ENCODE peak calls at places on chromosomes 11 and 22, in ten cellular contexts. One of them, this sample, is unnamed.

GRCh38 chr11:61254403-61255025 is 13.5 kb downstream of the PGA5 start:
- DNase-seq in stomach: peak; percentile 68
- DNase-seq in Ammon's horn: peak; percentile 78
- DNase-seq in Right ventricle myocardium superior: peak; percentile 70
- DNase-seq in activated naive CD4-positive, alpha-beta T cell: peak; percentile 25
- DNase-seq in non-pigmented ciliary epithelial cell: peak; percentile 9
- DNase-seq in CD4-positive, alpha-beta T cell: peak; percentile 48
- DNase-seq in activated CD4-positive, alpha-beta T cell treated with anti-CD3 and anti-CD28 coated beads for 24 hours: peak; percentile 59
- DNase-seq in mesendoderm: peak; percentile 78
- DNase-seq in EH: peak; percentile 72
- DNase-seq in this sample: peak; percentile 59

GRCh38 chr11:35918716-35919115 is 25.1 kb upstream of the LDLRAD3 start:
- DNase-seq in stomach: no peak
- DNase-seq in Ammon's horn: peak; percentile 20
- DNase-seq in Right ventricle myocardium superior: no peak
- DNase-seq in activated naive CD4-positive, alpha-beta T cell: no peak
- DNase-seq in non-pigmented ciliary epithelial cell: no peak
- DNase-seq in CD4-positive, alpha-beta T cell: no peak
- DNase-seq in activated CD4-positive, alpha-beta T cell treated with anti-CD3 and anti-CD28 coated beads for 24 hours: no peak
- DNase-seq in mesendoderm: no peak
- DNase-seq in EH: no peak
- DNase-seq in this sample: no peak

GRCh38 chr22:50150161-50151129 is 20.1 kb upstream of the PANX2 start:
- DNase-seq in stomach: no peak
- DNase-seq in Ammon's horn: no peak
- DNase-seq in Right ventricle myocardium superior: no peak
- DNase-seq in activated naive CD4-positive, alpha-beta T cell: no peak
- DNase-seq in non-pigmented ciliary epithelial cell: no peak
- DNase-seq in CD4-positive, alpha-beta T cell: no peak
- DNase-seq in activated CD4-positive, alpha-beta T cell treated with anti-CD3 and anti-CD28 coated beads for 24 hours: no peak
- DNase-seq in mesendoderm: no peak
- DNase-seq in EH: no peak
- DNase-seq in this sample: no peak

GRCh38 chr11:115724709-115725108 is 220.5 kb upstream of the CADM1 start:
- DNase-seq in stomach: no peak
- DNase-seq in Ammon's horn: no peak
- DNase-seq in Right ventricle myocardium superior: no peak
- DNase-seq in activated naive CD4-positive, alpha-beta T cell: no peak
- DNase-seq in non-pigmented ciliary epithelial cell: no peak
- DNase-seq in CD4-positive, alpha-beta T cell: no peak
- DNase-seq in activated CD4-positive, alpha-beta T cell treated with anti-CD3 and anti-CD28 coated beads for 24 hours: no peak
- DNase-seq in mesendoderm: no peak
- DNase-seq in EH: peak; percentile 58
- DNase-seq in this sample: no peak

GRCh38 chr22:22662095-22662494 is 17.7 kb downstream of the GGTLC2 start:
- DNase-seq in stomach: no peak
- DNase-seq in Ammon's horn: no peak
- DNase-seq in Right ventricle myocardium superior: no peak
- DNase-seq in activated naive CD4-positive, alpha-beta T cell: no peak
- DNase-seq in non-pigmented ciliary epithelial cell: no peak
- DNase-seq in CD4-positive, alpha-beta T cell: no peak
- DNase-seq in activated CD4-positive, alpha-beta T cell treated with anti-CD3 and anti-CD28 coated beads for 24 hours: no peak
- DNase-seq in mesendoderm: no peak
- DNase-seq in EH: no peak
- DNase-seq in this sample: no peak

GRCh38 chr11:35354644-35355043 is 64.7 kb downstream of the SLC1A2 start:
- DNase-seq in stomach: no peak
- DNase-seq in Ammon's horn: no peak
- DNase-seq in Right ventricle myocardium superior: no peak
- DNase-seq in activated naive CD4-positive, alpha-beta T cell: no peak
- DNase-seq in non-pigmented ciliary epithelial cell: no peak
- DNase-seq in CD4-positive, alpha-beta T cell: no peak
- DNase-seq in activated CD4-positive, alpha-beta T cell treated with anti-CD3 and anti-CD28 coated beads for 24 hours: no peak
- DNase-seq in mesendoderm: no peak
- DNase-seq in EH: peak; percentile 89
- DNase-seq in this sample: no peak

GRCh38 chr22:46111645-46112306 is 38.5 kb upstream of the PPARA start:
- DNase-seq in stomach: no peak
- DNase-seq in Ammon's horn: no peak
- DNase-seq in Right ventricle myocardium superior: no peak
- DNase-seq in activated naive CD4-positive, alpha-beta T cell: no peak
- DNase-seq in non-pigmented ciliary epithelial cell: no peak
- DNase-seq in CD4-positive, alpha-beta T cell: no peak
- DNase-seq in activated CD4-positive, alpha-beta T cell treated with anti-CD3 and anti-CD28 coated beads for 24 hours: no peak
- DNase-seq in mesendoderm: peak; percentile 48
- DNase-seq in EH: peak; percentile 19
- DNase-seq in this sample: no peak

GRCh38 chr11:75925785-75926164 is 110.8 kb downstream of the UVRAG start:
- DNase-seq in stomach: no peak
- DNase-seq in Ammon's horn: no peak
- DNase-seq in Right ventricle myocardium superior: no peak
- DNase-seq in activated naive CD4-positive, alpha-beta T cell: no peak
- DNase-seq in non-pigmented ciliary epithelial cell: no peak
- DNase-seq in CD4-positive, alpha-beta T cell: no peak
- DNase-seq in activated CD4-positive, alpha-beta T cell treated with anti-CD3 and anti-CD28 coated beads for 24 hours: no peak
- DNase-seq in mesendoderm: no peak
- DNase-seq in EH: peak; percentile 52
- DNase-seq in this sample: no peak

GRCh38 chr11:76806131-76806530 is 23.0 kb downstream of the TSKU start:
- DNase-seq in stomach: no peak
- DNase-seq in Ammon's horn: no peak
- DNase-seq in Right ventricle myocardium superior: no peak
- DNase-seq in activated naive CD4-positive, alpha-beta T cell: no peak
- DNase-seq in non-pigmented ciliary epithelial cell: no peak
- DNase-seq in CD4-positive, alpha-beta T cell: no peak
- DNase-seq in activated CD4-positive, alpha-beta T cell treated with anti-CD3 and anti-CD28 coated beads for 24 hours: no peak
- DNase-seq in mesendoderm: no peak
- DNase-seq in EH: no peak
- DNase-seq in this sample: peak; percentile 5

GRCh38 chr11:109971184-109971523 is 122.0 kb upstream of the ZC3H12C start:
- DNase-seq in stomach: no peak
- DNase-seq in Ammon's horn: peak; percentile 66
- DNase-seq in Right ventricle myocardium superior: no peak
- DNase-seq in activated naive CD4-positive, alpha-beta T cell: no peak
- DNase-seq in non-pigmented ciliary epithelial cell: peak; percentile 38
- DNase-seq in CD4-positive, alpha-beta T cell: no peak
- DNase-seq in activated CD4-positive, alpha-beta T cell treated with anti-CD3 and anti-CD28 coated beads for 24 hours: no peak
- DNase-seq in mesendoderm: no peak
- DNase-seq in EH: peak; percentile 84
- DNase-seq in this sample: no peak

GRCh38 chr11:83572521-83572920 is 286.4 kb upstream of the CCDC90B start:
- DNase-seq in stomach: no peak
- DNase-seq in Ammon's horn: no peak
- DNase-seq in Right ventricle myocardium superior: no peak
- DNase-seq in activated naive CD4-positive, alpha-beta T cell: no peak
- DNase-seq in non-pigmented ciliary epithelial cell: no peak
- DNase-seq in CD4-positive, alpha-beta T cell: no peak
- DNase-seq in activated CD4-positive, alpha-beta T cell treated with anti-CD3 and anti-CD28 coated beads for 24 hours: no peak
- DNase-seq in mesendoderm: peak; percentile 49
- DNase-seq in EH: peak; percentile 51
- DNase-seq in this sample: no peak

GRCh38 chr11:114133548-114134329 is 74.2 kb downstream of the ZBTB16 start:
- DNase-seq in stomach: no peak
- DNase-seq in Ammon's horn: no peak
- DNase-seq in Right ventricle myocardium superior: no peak
- DNase-seq in activated naive CD4-positive, alpha-beta T cell: no peak
- DNase-seq in non-pigmented ciliary epithelial cell: no peak
- DNase-seq in CD4-positive, alpha-beta T cell: no peak
- DNase-seq in activated CD4-positive, alpha-beta T cell treated with anti-CD3 and anti-CD28 coated beads for 24 hours: no peak
- DNase-seq in mesendoderm: peak; percentile 16
- DNase-seq in EH: no peak
- DNase-seq in this sample: no peak

GRCh38 chr22:36191106-36191836 is 10.3 kb downstream of the APOL4 start:
- DNase-seq in stomach: no peak
- DNase-seq in Ammon's horn: peak; percentile 94
- DNase-seq in Right ventricle myocardium superior: peak; percentile 91
- DNase-seq in activated naive CD4-positive, alpha-beta T cell: no peak
- DNase-seq in non-pigmented ciliary epithelial cell: no peak
- DNase-seq in CD4-positive, alpha-beta T cell: no peak
- DNase-seq in activated CD4-positive, alpha-beta T cell treated with anti-CD3 and anti-CD28 coated beads for 24 hours: no peak
- DNase-seq in mesendoderm: no peak
- DNase-seq in EH: peak; percentile 52
- DNase-seq in this sample: peak; percentile 59

GRCh38 chr11:34034053-34034452 is 17.5 kb upstream of the CAPRIN1 start:
- DNase-seq in stomach: no peak
- DNase-seq in Ammon's horn: no peak
- DNase-seq in Right ventricle myocardium superior: no peak
- DNase-seq in activated naive CD4-positive, alpha-beta T cell: no peak
- DNase-seq in non-pigmented ciliary epithelial cell: no peak
- DNase-seq in CD4-positive, alpha-beta T cell: no peak
- DNase-seq in activated CD4-positive, alpha-beta T cell treated with anti-CD3 and anti-CD28 coated beads for 24 hours: no peak
- DNase-seq in mesendoderm: no peak
- DNase-seq in EH: no peak
- DNase-seq in this sample: no peak